ENCODE peak calls at places on chromosomes 11 and 22, in six cellular contexts. Q, P, F, W, D and E are unnamed samples.

GRCh38 chr11:1230456-1231395 is 7.9 kb downstream of the MUC5B start:
- DNase-seq in Q (no peak), P (peak), F (no peak), W (no peak), D (no peak), E (no peak)

GRCh38 chr22:36546932-36547331 is 18.0 kb upstream of the EIF3D start:
- DNase-seq in Q (no peak), P (no peak), F (peak), W (no peak), D (no peak), E (no peak)

GRCh38 chr11:116109228-116109627 is 605.0 kb upstream of the CADM1 start:
- DNase-seq in Q (no peak), P (no peak), F (no peak), W (no peak), D (no peak), E (no peak)

GRCh38 chr22:27302501-27302900 is 499.1 kb downstream of the MN1 start:
- DNase-seq in Q (no peak), P (no peak), F (no peak), W (no peak), D (no peak), E (no peak)

GRCh38 chr11:43583548-43583947 is 97.0 kb upstream of the HSD17B12 start:
- DNase-seq in Q (no peak), P (no peak), F (no peak), W (no peak), D (no peak), E (no peak)

GRCh38 chr11:289706-290620 is 1.0 kb downstream of the PGGHG start:
- DNase-seq in Q (peak), P (peak), F (no peak), W (no peak), D (peak), E (no peak)

GRCh38 chr11:45304992-45305335 is 18.8 kb upstream of the SYT13 start:
- DNase-seq in Q (no peak), P (no peak), F (no peak), W (no peak), D (no peak), E (no peak)

GRCh38 chr22:23681026-23681809 is 9.6 kb upstream of the RGL4 start:
- DNase-seq in Q (no peak), P (no peak), F (no peak), W (no peak), D (no peak), E (no peak)

GRCh38 chr22:23693979-23694680 is 3.3 kb downstream of the RGL4 start:
- DNase-seq in Q (no peak), P (no peak), F (no peak), W (no peak), D (no peak), E (no peak)

GRCh38 chr11:96199563-96200025 is 143.4 kb downstream of the MAML2 start:
- DNase-seq in Q (no peak), P (no peak), F (no peak), W (no peak), D (no peak), E (no peak)

GRCh38 chr11:129416080-129416820 is 40.6 kb downstream of the BARX2 start:
- DNase-seq in Q (no peak), P (no peak), F (no peak), W (no peak), D (no peak), E (no peak)

GRCh38 chr11:125284209-125284608 is 119.7 kb downstream of the PKNOX2 start:
- DNase-seq in Q (no peak), P (no peak), F (no peak), W (no peak), D (no peak), E (no peak)

GRCh38 chr11:107549253-107549953 is 16.1 kb downstream of the ALKBH8 start:
- DNase-seq in Q (no peak), P (no peak), F (no peak), W (no peak), D (no peak), E (no peak)

GRCh38 chr11:36931167-36931566 is 333.1 kb upstream of the RAG2 start:
- DNase-seq in Q (no peak), P (no peak), F (no peak), W (no peak), D (no peak), E (no peak)

GRCh38 chr11:71787014-71787823 is 45.8 kb upstream of the DEFB108B start:
- DNase-seq in Q (peak), P (peak), F (peak), W (peak), D (peak), E (peak)

GRCh38 chr11:12529793-12530192 is 144.4 kb upstream of the TEAD1 start:
- DNase-seq in Q (no peak), P (no peak), F (no peak), W (no peak), D (no peak), E (no peak)

GRCh38 chr22:44448271-44448780 is 49.7 kb downstream of the RTL6 start:
- DNase-seq in Q (peak), P (peak), F (peak), W (no peak), D (peak), E (peak)

GRCh38 chr11:17354070-17354924 is 2.7 kb downstream of the NCR3LG1 start:
- DNase-seq in Q (peak), P (no peak), F (peak), W (no peak), D (peak), E (no peak)

GRCh38 chr22:32644252-32645100 is 157.0 kb upstream of the TIMP3 start:
- DNase-seq in Q (peak), P (peak), F (no peak), W (no peak), D (peak), E (no peak)

GRCh38 chr22:36946436-36947158 is 33.2 kb downstream of the CSF2RB start:
- DNase-seq in Q (no peak), P (no peak), F (no peak), W (no peak), D (no peak), E (no peak)

GRCh38 chr22:44752285-44753188 is at the start of gene ARHGAP8:
- DNase-seq in Q (no peak), P (no peak), F (no peak), W (no peak), D (peak), E (no peak)

GRCh38 chr22:37762389-37762836 is 45.3 kb upstream of the GCAT start:
- DNase-seq in Q (no peak), P (no peak), F (no peak), W (no peak), D (no peak), E (no peak)

GRCh38 chr22:49749885-49750510 is 77.7 kb downstream of the BRD1 start:
- DNase-seq in Q (no peak), P (no peak), F (no peak), W (no peak), D (no peak), E (no peak)

GRCh38 chr22:42397332-42398246 is 34.6 kb downstream of the NFAM1 start:
- DNase-seq in Q (no peak), P (no peak), F (no peak), W (no peak), D (no peak), E (no peak)

GRCh38 chr11:44728491-44728910 is 1.7 kb downstream of the TSPAN18 start:
- DNase-seq in Q (no peak), P (no peak), F (no peak), W (no peak), D (no peak), E (no peak)

GRCh38 chr22:42473484-42474193 is 41.4 kb upstream of the NFAM1 start:
- DNase-seq in Q (no peak), P (no peak), F (peak), W (no peak), D (no peak), E (no peak)

GRCh38 chr11:128036006-128036405 is 551.4 kb downstream of the ETS1 start:
- DNase-seq in Q (no peak), P (no peak), F (no peak), W (no peak), D (no peak), E (no peak)

GRCh38 chr11:43853766-43854165 is 26.9 kb upstream of the ALKBH3 start:
- DNase-seq in Q (no peak), P (no peak), F (no peak), W (no peak), D (no peak), E (no peak)

GRCh38 chr11:65210361-65210731 is 28.6 kb downstream of the CAPN1 start:
- DNase-seq in Q (peak), P (no peak), F (no peak), W (no peak), D (no peak), E (no peak)

GRCh38 chr11:65211293-65212105 is 29.8 kb downstream of the CAPN1 start:
- DNase-seq in Q (peak), P (no peak), F (no peak), W (no peak), D (no peak), E (no peak)

GRCh38 chr11:65210748-65211147 is 29.0 kb downstream of the CAPN1 start:
- DNase-seq in Q (no peak), P (no peak), F (no peak), W (no peak), D (no peak), E (no peak)

GRCh38 chr11:65213322-65214211 is 31.8 kb downstream of the CAPN1 start:
- DNase-seq in Q (peak), P (no peak), F (no peak), W (no peak), D (no peak), E (no peak)

DNA sequence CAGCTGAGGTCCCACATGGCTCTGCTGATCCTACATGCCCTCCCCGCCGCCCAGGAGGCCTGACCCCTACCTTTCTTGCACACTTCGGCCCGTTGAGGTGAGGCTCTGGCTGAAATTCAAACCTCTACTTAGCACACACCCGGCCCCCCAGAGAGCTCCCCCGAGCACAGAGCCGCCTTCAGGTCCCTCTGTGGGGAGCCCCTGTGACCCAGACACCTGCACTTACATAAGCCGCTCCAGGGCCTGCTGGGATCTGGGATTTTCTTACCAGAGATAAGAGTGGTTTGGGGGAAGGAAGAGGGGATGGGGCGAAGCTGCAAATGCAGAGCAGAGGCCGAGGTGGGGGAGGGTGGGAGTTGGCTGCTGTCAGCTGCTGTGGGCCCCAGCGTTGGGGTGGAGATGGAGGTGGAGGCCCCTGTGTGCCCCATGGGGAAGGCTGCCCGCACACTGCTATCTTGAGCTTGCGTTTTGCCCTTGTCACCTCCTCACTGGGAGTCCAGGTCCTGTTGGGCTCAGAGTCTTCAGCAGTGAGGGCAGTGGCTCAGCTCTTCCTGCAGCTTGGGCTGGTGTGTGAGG is 30.6 kb downstream of the CAPN1 start:
- DNase-seq in Q (peak), P (no peak), F (no peak), W (no peak), D (no peak), E (no peak)
- H3K27ac ChIP-seq in Q (no peak), P (no peak), F (no peak), W (no peak), D (no peak), E (no peak)

GRCh38 chr11:62395885-62396778 is 22.7 kb upstream of the SCGB1A1 start:
- DNase-seq in Q (no peak), P (no peak), F (no peak), W (no peak), D (no peak), E (no peak)
- H3K27ac ChIP-seq in Q (no peak), P (no peak), F (no peak), W (no peak), D (no peak), E (no peak)

GRCh38 chr11:122424636-122425035 is 230.9 kb upstream of the UBASH3B start:
- DNase-seq in Q (no peak), P (no peak), F (no peak), W (no peak), D (no peak), E (no peak)
- H3K27ac ChIP-seq in Q (no peak), P (no peak), F (no peak), W (no peak), D (no peak), E (no peak)

GRCh38 chr11:119341222-119342022 is 739 bp upstream of the C1QTNF5 start:
- DNase-seq in Q (no peak), P (no peak), F (no peak), W (no peak), D (no peak), E (no peak)
- H3K27ac ChIP-seq in Q (no peak), P (peak), F (no peak), W (peak), D (peak), E (peak)

GRCh38 chr11:114164546-114164945 is 105.0 kb downstream of the ZBTB16 start:
- DNase-seq in Q (no peak), P (peak), F (no peak), W (no peak), D (no peak), E (no peak)
- H3K27ac ChIP-seq in Q (no peak), P (peak), F (no peak), W (peak), D (peak), E (peak)

GRCh38 chr11:102760355-102761035 is 19.9 kb downstream of the MMP10 start:
- DNase-seq in Q (no peak), P (no peak), F (peak), W (no peak), D (no peak), E (no peak)

GRCh38 chr11:102762414-102762813 is 18.0 kb downstream of the MMP10 start:
- DNase-seq in Q (no peak), P (no peak), F (no peak), W (no peak), D (no peak), E (no peak)

GRCh38 chr11:102761646-102762238 is 18.7 kb downstream of the MMP10 start:
- DNase-seq in Q (no peak), P (no peak), F (no peak), W (no peak), D (no peak), E (no peak)

GRCh38 chr11:102753267-102753666 is 27.2 kb downstream of the MMP10 start:
- DNase-seq in Q (no peak), P (no peak), F (no peak), W (no peak), D (no peak), E (no peak)

DNA sequence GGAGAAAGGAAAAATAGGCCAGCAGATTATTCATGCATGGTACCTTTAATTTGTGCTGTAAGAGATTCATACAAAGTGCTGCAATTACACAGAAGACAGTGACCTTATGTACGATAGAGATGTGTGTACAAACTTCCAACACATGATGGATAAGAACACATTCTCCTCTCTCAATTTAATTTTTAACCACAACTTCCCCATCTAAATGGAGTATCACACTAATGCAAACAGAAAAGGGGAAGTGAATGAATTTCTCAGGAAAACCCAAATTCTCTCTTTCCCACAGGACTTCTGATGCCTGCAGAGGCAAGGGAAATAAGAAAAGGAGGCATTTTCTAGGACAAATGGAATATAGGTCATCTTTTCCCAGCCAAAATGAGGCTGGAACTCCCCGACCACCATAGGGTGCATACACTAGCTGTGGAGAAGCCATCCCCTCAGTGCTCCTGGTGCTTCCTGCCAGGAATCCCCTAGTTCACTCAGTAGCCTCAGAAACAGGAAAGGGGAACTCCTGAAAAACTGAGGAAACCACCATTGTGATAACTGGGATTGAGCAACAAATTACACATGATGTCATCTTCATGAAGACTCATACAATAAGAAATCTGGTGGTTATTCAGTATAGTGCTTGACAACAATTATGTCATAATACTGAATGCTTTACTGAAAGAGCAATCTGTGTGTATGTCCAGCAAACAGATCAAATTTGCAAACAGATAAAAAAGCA is 22.4 kb downstream of the MMP10 start:
- DNase-seq in Q (no peak), P (no peak), F (peak), W (no peak), D (no peak), E (no peak)
- H3K27ac ChIP-seq in Q (no peak), P (no peak), F (no peak), W (no peak), D (no peak), E (no peak)

DNA sequence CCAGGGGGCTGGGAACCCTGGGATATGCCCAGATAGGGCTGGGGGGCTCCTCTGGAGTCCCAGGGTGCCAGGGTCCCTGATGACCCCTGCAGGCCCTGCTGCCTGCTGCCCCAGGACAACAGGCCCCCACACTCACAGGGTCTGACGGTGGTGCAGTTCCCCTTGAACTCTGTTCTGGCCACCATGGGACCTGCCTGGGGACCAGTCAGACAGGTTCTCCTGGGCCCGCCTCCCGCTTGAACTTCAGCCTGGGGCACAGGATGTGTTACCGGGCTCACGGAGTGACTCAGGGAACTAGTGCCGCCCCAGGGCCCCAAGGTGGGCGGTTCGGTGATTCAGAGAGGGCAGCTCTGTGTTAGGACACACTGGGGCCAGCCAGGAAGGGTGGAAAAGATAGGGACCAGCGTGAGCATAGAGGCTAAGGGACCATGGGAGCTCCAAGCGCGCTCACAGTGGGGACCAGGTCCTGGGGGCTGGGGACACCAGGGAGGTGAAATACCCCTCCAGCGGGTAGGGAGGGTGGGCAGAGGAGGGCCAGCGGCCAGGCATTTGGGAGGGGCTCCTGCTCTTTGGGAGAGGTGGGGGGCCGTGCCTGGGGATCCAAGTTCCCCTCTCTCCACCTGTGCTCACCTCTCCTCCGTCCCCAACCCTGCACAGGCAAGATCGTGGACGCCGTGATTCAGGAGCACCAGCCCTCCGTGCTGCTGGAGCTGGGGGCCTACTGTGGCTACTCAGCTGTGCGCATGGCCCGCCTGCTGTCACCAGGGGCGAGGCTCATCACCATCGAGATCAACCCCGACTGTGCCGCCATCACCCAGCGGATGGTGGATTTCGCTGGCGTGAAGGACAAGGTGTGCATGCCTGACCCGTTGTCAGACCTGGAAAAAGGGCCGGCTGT is 21.5 kb upstream of the TXNRD2 start:
- DNase-seq in Q (no peak), P (peak), F (no peak), W (no peak), D (peak), E (no peak)
- H3K27ac ChIP-seq in Q (no peak), P (no peak), F (no peak), W (peak), D (peak), E (peak)

GRCh38 chr11:24651873-24652272 is 155.0 kb downstream of the LUZP2 start:
- DNase-seq in Q (no peak), P (no peak), F (no peak), W (no peak), D (no peak), E (no peak)
- H3K27ac ChIP-seq in Q (no peak), P (no peak), F (no peak), W (no peak), D (no peak), E (no peak)